ENCODE peak calls at places on chromosomes 4 and X, in six cellular contexts. R, C, N, Q, O and U are unnamed samples. For H3K4me1, the result is how much of the 10 kb centered on the place peaks cover.

GRCh38 chrX:140439455-140439854 is 65.4 kb downstream of the SOX3 start:
- DNase-seq in R (peak), C (no peak), N (peak), Q (no peak), O (no peak), U (no peak)

GRCh38 chr4:85642356-85643100 is 167.6 kb downstream of the ARHGAP24 start:
- DNase-seq in R (no peak), C (no peak), N (no peak), Q (no peak), O (no peak), U (no peak)

GRCh38 chr4:78864405-78865024 is 74.7 kb downstream of the PAQR3 start:
- DNase-seq in R (no peak), C (no peak), N (no peak), Q (peak), O (peak), U (no peak)

GRCh38 chrX:78455901-78456300 is 128.5 kb upstream of the CYSLTR1 start:
- DNase-seq in R (no peak), C (no peak), N (no peak), Q (no peak), O (no peak), U (no peak)

GRCh38 chr4:72006576-72006975 is 25.2 kb upstream of the NPFFR2 start:
- DNase-seq in R (no peak), C (no peak), N (no peak), Q (no peak), O (no peak), U (no peak)

GRCh38 chr4:111652206-111652605 is 493.0 kb upstream of the FAM241A start:
- DNase-seq in R (no peak), C (no peak), N (no peak), Q (no peak), O (no peak), U (no peak)

GRCh38 chrX:140764401-140764919 is 54.9 kb downstream of the LINC00632 start:
- DNase-seq in R (peak), C (peak), N (no peak), Q (no peak), O (no peak), U (no peak)

GRCh38 chrX:45001038-45001437 is 128.1 kb downstream of the KDM6A start:
- DNase-seq in R (no peak), C (no peak), N (no peak), Q (no peak), O (no peak), U (no peak)

GRCh38 chr4:70183168-70183939 is 12.2 kb upstream of the ODAM start:
- DNase-seq in R (peak), C (no peak), N (peak), Q (no peak), O (peak), U (no peak)

GRCh38 chrX:151896734-151897474 is 15.8 kb upstream of the MAGEA4 start:
- DNase-seq in R (no peak), C (no peak), N (no peak), Q (no peak), O (no peak), U (no peak)

GRCh38 chrX:10064736-10065135 is 92.0 kb upstream of the CLCN4 start:
- DNase-seq in R (no peak), C (no peak), N (peak), Q (no peak), O (no peak), U (no peak)

GRCh38 chr4:876780-877179 is 50.9 kb upstream of the CPLX1 start:
- DNase-seq in R (peak), C (no peak), N (no peak), Q (no peak), O (no peak), U (no peak)

GRCh38 chr4:103137446-103137827 is 37.8 kb upstream of the BDH2 start:
- DNase-seq in R (no peak), C (no peak), N (no peak), Q (no peak), O (no peak), U (no peak)

GRCh38 chrX:11105080-11105479 is 6.1 kb upstream of the HCCS start:
- DNase-seq in R (no peak), C (no peak), N (no peak), Q (no peak), O (peak), U (no peak)

GRCh38 chrX:148333989-148334388 is 166.4 kb upstream of the AFF2 start:
- DNase-seq in R (no peak), C (no peak), N (no peak), Q (no peak), O (no peak), U (no peak)

GRCh38 chrX:47283015-47283771 is 50.4 kb downstream of the USP11 start:
- DNase-seq in R (no peak), C (no peak), N (no peak), Q (no peak), O (no peak), U (no peak)

GRCh38 chr4:55906999-55907398 is 41.7 kb upstream of the CEP135 start:
- DNase-seq in R (no peak), C (no peak), N (no peak), Q (no peak), O (no peak), U (no peak)

GRCh38 chrX:80223922-80224579 is 196.2 kb upstream of the TENT5D start:
- DNase-seq in R (no peak), C (no peak), N (no peak), Q (no peak), O (no peak), U (no peak)

GRCh38 chr4:88533088-88533790 is 9.7 kb upstream of the PYURF start:
- DNase-seq in R (no peak), C (no peak), N (no peak), Q (no peak), O (no peak), U (no peak)

GRCh38 chr4:87337361-87337760 is 14.7 kb upstream of the HSD17B13 start:
- DNase-seq in R (no peak), C (no peak), N (no peak), Q (no peak), O (no peak), U (no peak)

GRCh38 chr4:138772366-138772765 is 243.2 kb upstream of the NOCT start:
- DNase-seq in R (no peak), C (no peak), N (no peak), Q (no peak), O (no peak), U (no peak)

GRCh38 chrX:77755561-77755960 is 30.5 kb downstream of the ATRX start:
- DNase-seq in R (no peak), C (no peak), N (no peak), Q (no peak), O (no peak), U (no peak)

GRCh38 chr4:31370866-31371465 is 650.8 kb downstream of the PCDH7 start:
- DNase-seq in R (no peak), C (no peak), N (no peak), Q (peak), O (peak), U (no peak)

GRCh38 chr4:41718907-41719306 is 29.6 kb downstream of the PHOX2B start:
- DNase-seq in R (no peak), C (no peak), N (no peak), Q (no peak), O (no peak), U (no peak)

GRCh38 chr4:106329027-106329618 is 12.8 kb downstream of the AIMP1 start:
- DNase-seq in R (no peak), C (no peak), N (no peak), Q (no peak), O (peak), U (no peak)

GRCh38 chr4:152594981-152595916 is 59.4 kb upstream of the FBXW7 start:
- DNase-seq in R (peak), C (no peak), N (no peak), Q (peak), O (no peak), U (no peak)

GRCh38 chr4:78650106-78651021 is 98.8 kb downstream of the ANXA3 start:
- DNase-seq in R (no peak), C (no peak), N (no peak), Q (no peak), O (no peak), U (no peak)

GRCh38 chr4:85889314-85889713 is 414.4 kb downstream of the ARHGAP24 start:
- DNase-seq in R (no peak), C (no peak), N (no peak), Q (no peak), O (no peak), U (no peak)

GRCh38 chr4:151484396-151485102 is 75.6 kb downstream of the FHIP1A start:
- DNase-seq in R (no peak), C (no peak), N (no peak), Q (no peak), O (peak), U (no peak)

GRCh38 chr4:23614284-23614892 is 275.5 kb downstream of the PPARGC1A start:
- DNase-seq in R (peak), C (no peak), N (no peak), Q (no peak), O (peak), U (no peak)

GRCh38 chr4:98662055-98662453 is 3.6 kb upstream of the TSPAN5 start:
- DNase-seq in R (no peak), C (no peak), N (no peak), Q (no peak), O (no peak), U (no peak)

GRCh38 chr4:98661356-98662054 is 3.1 kb upstream of the TSPAN5 start:
- DNase-seq in R (no peak), C (no peak), N (no peak), Q (no peak), O (no peak), U (no peak)

GRCh38 chr4:98658287-98659105 is at the start of gene TSPAN5:
- DNase-seq in R (peak), C (peak), N (peak), Q (no peak), O (peak), U (no peak)

GRCh38 chr4:98659106-98659592 is 738 bp upstream of the TSPAN5 start:
- DNase-seq in R (no peak), C (no peak), N (no peak), Q (no peak), O (peak), U (no peak)

DNA sequence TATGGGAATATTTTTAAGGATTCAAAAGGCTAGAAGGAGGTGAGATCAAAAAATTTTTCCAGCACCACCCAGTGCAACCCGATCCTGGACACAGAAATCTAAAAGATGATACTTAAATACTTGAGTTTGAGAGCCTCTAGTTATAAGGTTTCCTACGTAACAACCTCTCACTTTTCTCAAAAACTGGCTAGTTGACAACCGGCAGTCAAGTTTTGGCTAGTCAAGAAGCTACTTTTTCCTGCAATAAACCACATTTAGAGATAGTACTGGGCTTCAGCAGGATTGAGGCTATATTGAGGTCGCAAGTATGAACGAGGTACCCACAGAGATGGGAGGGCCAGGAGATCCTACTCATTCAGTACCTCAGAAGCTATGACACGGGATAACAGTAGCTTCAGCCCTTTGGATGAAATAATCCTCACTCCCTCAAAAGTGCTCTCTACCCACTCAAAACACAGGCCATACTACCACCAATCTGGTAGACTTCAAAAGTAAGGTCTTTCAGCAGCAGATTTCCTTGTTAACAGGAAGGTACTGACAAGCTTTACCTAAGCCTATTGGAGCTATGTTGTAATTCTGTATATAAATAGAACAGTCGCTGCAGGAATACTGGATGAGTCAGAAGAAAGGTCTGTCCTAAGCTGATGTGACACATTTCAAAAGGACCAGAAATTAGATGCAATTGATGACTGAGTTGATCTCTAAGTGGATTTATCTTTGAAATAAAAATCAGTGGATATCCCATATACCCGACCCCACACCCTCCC is 1.5 kb upstream of the TSPAN5 start:
- DNase-seq in R (no peak), C (no peak), N (no peak), Q (no peak), O (peak), U (no peak)
- H3K4me1 ChIP-seq in R (under half), C (under half), N (under half), Q (under half), O (under half), U (under half)

DNA sequence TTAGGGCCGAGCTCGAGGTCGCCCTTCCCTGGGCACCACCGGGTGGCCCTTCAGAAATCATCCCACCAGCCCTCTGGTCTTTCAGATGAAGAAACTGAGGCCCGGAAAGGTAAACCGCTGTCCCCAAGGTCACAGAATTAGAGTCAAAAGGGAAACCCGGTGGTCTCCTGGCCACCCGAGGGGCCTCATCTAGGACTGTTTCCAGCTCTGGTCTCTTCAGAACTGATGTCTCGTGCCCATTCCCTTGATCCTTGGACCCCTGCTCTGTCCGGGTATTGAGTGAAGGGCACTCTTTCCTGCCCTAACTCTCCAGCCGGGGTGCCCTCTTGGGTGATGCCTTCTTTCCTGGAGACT is 841 bp downstream of the HTRA3 start:
- DNase-seq in R (no peak), C (no peak), N (no peak), Q (no peak), O (no peak), U (no peak)
- H3K4me3 ChIP-seq in R (peak), C (peak), N (peak), Q (no peak), O (peak), U (peak)

GRCh38 chr4:17614416-17615299 is at the start of gene MED28:
- DNase-seq in R (peak), C (peak), N (peak), Q (peak), O (peak), U (peak)
- TF ChIP-seq EP300 in R (no peak), C (no peak), N (no peak), Q (no peak), O (no peak), U (no peak)

DNA sequence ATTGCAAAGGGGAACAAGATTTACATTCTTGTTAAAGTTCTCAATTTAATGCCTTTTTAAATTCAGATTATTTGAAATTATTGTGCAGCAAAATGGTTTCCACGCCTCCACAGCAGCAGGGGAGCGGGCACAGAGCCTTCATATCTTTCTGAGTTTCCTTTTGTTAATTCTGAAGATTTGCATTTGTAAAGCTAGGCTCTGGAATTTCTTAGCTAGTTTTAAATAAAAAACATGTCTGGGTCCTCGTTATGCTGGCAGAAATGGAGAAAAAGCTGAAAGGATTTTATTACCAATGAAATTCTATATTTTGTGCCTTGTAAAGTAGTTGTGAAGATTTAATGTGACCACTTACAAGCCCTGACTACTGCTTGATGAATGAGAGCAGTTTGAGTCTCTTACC is 40.8 kb upstream of the MAGED1 start:
- DNase-seq in R (no peak), C (no peak), N (no peak), Q (no peak), O (no peak), U (no peak)
- H3K4me1 ChIP-seq in R (under half), C (under half), N (under half), Q (under half), O (under half), U (under half)

GRCh38 chr4:81040175-81040659 is 9.7 kb downstream of the BMP3 start:
- DNase-seq in R (no peak), C (no peak), N (no peak), Q (no peak), O (no peak), U (no peak)
- H3K4me3 ChIP-seq in R (no peak), C (no peak), N (no peak), Q (no peak), O (no peak), U (no peak)

DNA sequence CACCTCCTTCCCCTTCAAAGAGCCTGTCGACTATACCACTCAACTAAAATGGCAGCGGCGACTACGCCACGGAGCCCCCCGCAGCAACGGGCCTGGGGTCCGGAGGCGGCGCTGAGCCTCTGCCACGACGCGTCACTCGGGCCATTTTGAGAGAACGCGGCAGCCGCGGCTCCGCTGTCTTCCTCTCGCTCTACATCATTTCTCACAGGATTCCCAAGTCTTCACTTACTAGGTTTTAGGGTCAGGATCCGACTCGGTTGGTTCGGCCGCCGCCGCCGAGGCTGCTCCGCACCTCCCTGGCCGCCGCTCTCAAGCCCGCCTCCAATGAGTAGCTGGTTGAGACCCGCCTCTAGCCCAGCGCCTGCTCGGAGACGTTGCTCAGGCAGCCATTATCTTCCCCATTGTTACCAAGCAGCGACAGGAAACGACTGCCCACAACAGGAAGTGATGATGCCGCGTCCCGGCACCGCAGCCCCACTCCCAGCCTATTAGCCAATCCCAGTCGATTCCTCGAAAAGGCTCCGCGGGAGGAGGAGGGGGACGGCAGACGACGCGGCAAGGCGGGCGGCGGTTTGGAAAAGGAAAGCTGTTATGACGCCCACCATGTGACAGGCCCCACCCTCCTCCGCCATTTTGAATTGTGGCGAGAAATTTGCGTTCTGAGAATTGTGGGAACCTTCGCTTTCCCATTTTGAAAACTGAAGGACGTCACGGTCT is at the start of gene RLIM:
- DNase-seq in R (peak), C (peak), N (peak), Q (peak), O (peak), U (peak)
- TF ChIP-seq EP300 in R (no peak), C (no peak), N (peak), Q (no peak), O (no peak), U (peak)

GRCh38 chr4:76624271-76624681 is 189.2 kb downstream of the SHROOM3 start:
- DNase-seq in R (no peak), C (peak), N (no peak), Q (no peak), O (no peak), U (no peak)
- H3K4me1 ChIP-seq in R (under half), C (under half), N (under half), Q (under half), O (under half), U (under half)

GRCh38 chr4:156547439-156547838 is 424.2 kb downstream of the PDGFC start:
- DNase-seq in R (no peak), C (no peak), N (no peak), Q (no peak), O (no peak), U (no peak)
- H3K4me3 ChIP-seq in R (no peak), C (no peak), N (no peak), Q (no peak), O (no peak), U (no peak)

GRCh38 chr4:142955501-142955900 is 109.4 kb upstream of the INPP4B start:
- DNase-seq in R (no peak), C (no peak), N (no peak), Q (no peak), O (no peak), U (no peak)

GRCh38 chr4:142961866-142962265 is 115.8 kb upstream of the INPP4B start:
- DNase-seq in R (no peak), C (no peak), N (no peak), Q (no peak), O (no peak), U (no peak)

GRCh38 chr4:142960134-142960533 is 114.0 kb upstream of the INPP4B start:
- DNase-seq in R (no peak), C (no peak), N (no peak), Q (no peak), O (no peak), U (no peak)

GRCh38 chr4:142960867-142961644 is 115.0 kb upstream of the INPP4B start:
- DNase-seq in R (no peak), C (no peak), N (no peak), Q (no peak), O (no peak), U (no peak)

DNA sequence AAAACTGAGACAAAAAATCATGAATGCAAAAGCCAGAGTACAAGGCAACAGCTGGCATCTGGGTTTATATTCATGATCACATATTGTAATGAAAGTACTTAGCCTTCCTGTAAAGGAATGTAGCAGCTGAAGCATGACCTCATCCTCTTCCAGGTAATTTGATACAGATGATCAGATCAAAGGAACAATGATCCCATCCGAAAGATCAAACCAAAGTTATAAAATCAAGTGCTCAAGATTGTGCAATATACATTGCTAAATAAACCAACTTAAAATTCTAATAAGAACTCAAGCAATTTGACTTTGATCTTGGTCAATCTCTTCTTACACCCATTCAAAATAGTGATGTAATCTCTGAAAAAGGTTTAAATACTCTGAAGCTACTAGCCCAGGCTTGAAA is 113.1 kb upstream of the INPP4B start:
- DNase-seq in R (no peak), C (no peak), N (no peak), Q (no peak), O (no peak), U (no peak)
- TF ChIP-seq EP300 in R (no peak), C (no peak), N (no peak), Q (no peak), O (no peak), U (no peak)